ENCODE peak calls at places on chromosomes 6 and 20, in five cellular contexts. One of them, this sample, is unnamed.

GRCh38 chr6:41409489-41409888 is 74.1 kb downstream of the NCR2 start:
- DNase-seq in fibroblast of the aortic adventitia: no peak
- DNase-seq in heart right ventricle: no peak
- DNase-seq in tibial artery: no peak
- DNase-seq in fibroblast of villous mesenchyme: no peak
- DNase-seq in this sample: no peak

GRCh38 chr6:30322527-30323501 is 3.9 kb upstream of the TRIM39 start:
- DNase-seq in tibial artery: no peak
- DNase-seq in fibroblast of the aortic adventitia: peak
- DNase-seq in heart right ventricle: no peak
- DNase-seq in fibroblast of villous mesenchyme: peak
- DNase-seq in this sample: peak

GRCh38 chr20:9467995-9468394 is 46.4 kb upstream of the LAMP5 start:
- DNase-seq in tibial artery: no peak
- DNase-seq in fibroblast of the aortic adventitia: no peak
- DNase-seq in fibroblast of villous mesenchyme: no peak
- DNase-seq in heart right ventricle: no peak
- DNase-seq in this sample: no peak

GRCh38 chr6:21354805-21355238 is 238.7 kb upstream of the SOX4 start:
- DNase-seq in tibial artery: no peak
- DNase-seq in fibroblast of villous mesenchyme: no peak
- DNase-seq in fibroblast of the aortic adventitia: no peak
- DNase-seq in heart right ventricle: no peak
- DNase-seq in this sample: no peak

GRCh38 chr6:45447005-45447404 is 69.3 kb upstream of the SUPT3H start:
- DNase-seq in heart right ventricle: no peak
- DNase-seq in fibroblast of the aortic adventitia: no peak
- DNase-seq in tibial artery: no peak
- DNase-seq in fibroblast of villous mesenchyme: no peak
- DNase-seq in this sample: no peak

GRCh38 chr20:50121858-50122271 is 8.9 kb upstream of the UBE2V1 start:
- DNase-seq in heart right ventricle: no peak
- DNase-seq in fibroblast of the aortic adventitia: peak
- DNase-seq in tibial artery: peak
- DNase-seq in fibroblast of villous mesenchyme: no peak
- DNase-seq in this sample: peak

GRCh38 chr6:5782783-5783567 is 223.8 kb downstream of the NRN1 start:
- DNase-seq in fibroblast of villous mesenchyme: no peak
- DNase-seq in heart right ventricle: peak
- DNase-seq in tibial artery: no peak
- DNase-seq in fibroblast of the aortic adventitia: no peak
- DNase-seq in this sample: no peak

GRCh38 chr6:41939091-41939847 is 2.3 kb downstream of the CCND3 start:
- DNase-seq in fibroblast of villous mesenchyme: peak
- DNase-seq in tibial artery: no peak
- DNase-seq in fibroblast of the aortic adventitia: peak
- DNase-seq in heart right ventricle: peak
- DNase-seq in this sample: peak

GRCh38 chr20:2652724-2653510 is 485 bp downstream of the NOP56 start:
- DNase-seq in fibroblast of the aortic adventitia: peak
- DNase-seq in fibroblast of villous mesenchyme: peak
- DNase-seq in tibial artery: peak
- DNase-seq in heart right ventricle: no peak
- DNase-seq in this sample: no peak

GRCh38 chr6:50819906-50820589 is 1.4 kb downstream of the TFAP2B start:
- DNase-seq in fibroblast of villous mesenchyme: no peak
- DNase-seq in heart right ventricle: no peak
- DNase-seq in fibroblast of the aortic adventitia: no peak
- DNase-seq in tibial artery: no peak
- DNase-seq in this sample: no peak

GRCh38 chr6:50823130-50823920 is 4.7 kb downstream of the TFAP2B start:
- DNase-seq in tibial artery: no peak
- DNase-seq in fibroblast of villous mesenchyme: no peak
- DNase-seq in heart right ventricle: no peak
- DNase-seq in fibroblast of the aortic adventitia: no peak
- DNase-seq in this sample: no peak

GRCh38 chr6:50822078-50822476 is 3.4 kb downstream of the TFAP2B start:
- DNase-seq in tibial artery: no peak
- DNase-seq in fibroblast of the aortic adventitia: no peak
- DNase-seq in heart right ventricle: no peak
- DNase-seq in fibroblast of villous mesenchyme: peak
- DNase-seq in this sample: no peak

GRCh38 chr6:50820590-50821234 is 2.0 kb downstream of the TFAP2B start:
- DNase-seq in fibroblast of the aortic adventitia: no peak
- DNase-seq in fibroblast of villous mesenchyme: no peak
- DNase-seq in heart right ventricle: no peak
- DNase-seq in tibial artery: no peak
- DNase-seq in this sample: no peak

GRCh38 chr6:50821431-50822077 is 2.9 kb downstream of the TFAP2B start:
- DNase-seq in fibroblast of the aortic adventitia: no peak
- DNase-seq in fibroblast of villous mesenchyme: no peak
- DNase-seq in tibial artery: no peak
- DNase-seq in heart right ventricle: no peak
- DNase-seq in this sample: no peak
- H3K4me3 ChIP-seq in fibroblast of the aortic adventitia: no peak
- H3K4me3 ChIP-seq in fibroblast of villous mesenchyme: no peak
- H3K4me3 ChIP-seq in tibial artery: no peak
- H3K4me3 ChIP-seq in heart right ventricle: no peak
- H3K4me3 ChIP-seq in this sample: no peak

GRCh38 chr6:165782124-165782523 is 119.1 kb upstream of the PDE10A start:
- DNase-seq in tibial artery: no peak
- DNase-seq in fibroblast of the aortic adventitia: no peak
- DNase-seq in fibroblast of villous mesenchyme: no peak
- DNase-seq in heart right ventricle: no peak
- DNase-seq in this sample: no peak

GRCh38 chr6:165782812-165783211 is 119.8 kb upstream of the PDE10A start:
- DNase-seq in heart right ventricle: no peak
- DNase-seq in tibial artery: no peak
- DNase-seq in fibroblast of the aortic adventitia: no peak
- DNase-seq in fibroblast of villous mesenchyme: no peak
- DNase-seq in this sample: no peak

GRCh38 chr6:165776699-165777098 is 113.7 kb upstream of the PDE10A start:
- DNase-seq in fibroblast of villous mesenchyme: no peak
- DNase-seq in heart right ventricle: no peak
- DNase-seq in fibroblast of the aortic adventitia: no peak
- DNase-seq in tibial artery: no peak
- DNase-seq in this sample: no peak

GRCh38 chr6:165774903-165775608 is 112.0 kb upstream of the PDE10A start:
- DNase-seq in tibial artery: no peak
- DNase-seq in fibroblast of villous mesenchyme: no peak
- DNase-seq in heart right ventricle: peak
- DNase-seq in fibroblast of the aortic adventitia: peak
- DNase-seq in this sample: peak

DNA sequence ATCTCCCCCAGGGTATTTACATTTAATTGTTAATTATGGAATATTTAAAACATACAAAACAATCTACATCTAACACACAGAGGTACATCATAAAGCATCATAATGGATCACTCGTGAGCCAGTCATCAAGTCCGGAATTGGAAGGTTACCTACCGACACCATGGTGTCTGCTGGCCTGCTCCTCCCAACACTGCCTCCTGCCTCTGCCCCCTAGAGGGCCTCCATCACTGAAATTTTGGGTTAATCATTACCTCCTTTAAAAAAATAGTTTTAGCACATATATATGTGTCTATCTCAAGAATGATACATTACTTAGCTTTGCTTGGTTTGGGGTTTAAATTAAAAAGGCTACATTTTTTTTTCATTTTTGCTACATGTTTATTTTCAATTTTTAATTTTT is 114.6 kb upstream of the PDE10A start:
- DNase-seq in tibial artery: no peak
- DNase-seq in fibroblast of the aortic adventitia: no peak
- DNase-seq in fibroblast of villous mesenchyme: no peak
- DNase-seq in heart right ventricle: no peak
- DNase-seq in this sample: no peak
- TF ChIP-seq CTCF in tibial artery: no peak
- TF ChIP-seq CTCF in fibroblast of the aortic adventitia: no peak
- TF ChIP-seq CTCF in fibroblast of villous mesenchyme: no peak
- TF ChIP-seq CTCF in heart right ventricle: no peak
- TF ChIP-seq CTCF in this sample: peak

GRCh38 chr6:16712931-16713484 is 48.3 kb downstream of the ATXN1 start:
- DNase-seq in fibroblast of the aortic adventitia: peak
- DNase-seq in fibroblast of villous mesenchyme: peak
- DNase-seq in tibial artery: no peak
- DNase-seq in heart right ventricle: peak
- DNase-seq in this sample: peak

GRCh38 chr6:16713597-16713996 is 47.7 kb downstream of the ATXN1 start:
- DNase-seq in tibial artery: no peak
- DNase-seq in fibroblast of the aortic adventitia: no peak
- DNase-seq in fibroblast of villous mesenchyme: peak
- DNase-seq in heart right ventricle: no peak
- DNase-seq in this sample: peak

GRCh38 chr6:16711551-16712249 is 49.6 kb downstream of the ATXN1 start:
- DNase-seq in tibial artery: no peak
- DNase-seq in fibroblast of villous mesenchyme: no peak
- DNase-seq in heart right ventricle: no peak
- DNase-seq in fibroblast of the aortic adventitia: no peak
- DNase-seq in this sample: peak

GRCh38 chr6:16716450-16716858 is 44.8 kb downstream of the ATXN1 start:
- DNase-seq in heart right ventricle: no peak
- DNase-seq in fibroblast of villous mesenchyme: no peak
- DNase-seq in fibroblast of the aortic adventitia: no peak
- DNase-seq in tibial artery: no peak
- DNase-seq in this sample: no peak

GRCh38 chr6:16712250-16712930 is 48.9 kb downstream of the ATXN1 start:
- DNase-seq in fibroblast of the aortic adventitia: peak
- DNase-seq in tibial artery: no peak
- DNase-seq in heart right ventricle: no peak
- DNase-seq in fibroblast of villous mesenchyme: peak
- DNase-seq in this sample: peak
- H3K4me3 ChIP-seq in fibroblast of the aortic adventitia: peak
- H3K4me3 ChIP-seq in tibial artery: peak
- H3K4me3 ChIP-seq in heart right ventricle: peak
- H3K4me3 ChIP-seq in fibroblast of villous mesenchyme: peak
- H3K4me3 ChIP-seq in this sample: peak

GRCh38 chr20:1393507-1393882 is 641 bp upstream of the FKBP1A start:
- DNase-seq in heart right ventricle: no peak
- DNase-seq in fibroblast of villous mesenchyme: no peak
- DNase-seq in tibial artery: no peak
- DNase-seq in fibroblast of the aortic adventitia: no peak
- DNase-seq in this sample: no peak
- TF ChIP-seq CTCF in heart right ventricle: no peak
- TF ChIP-seq CTCF in fibroblast of villous mesenchyme: no peak
- TF ChIP-seq CTCF in tibial artery: no peak
- TF ChIP-seq CTCF in fibroblast of the aortic adventitia: no peak
- TF ChIP-seq CTCF in this sample: no peak

GRCh38 chr6:27814665-27815424 is 97.4 kb downstream of the OR2B2 start:
- DNase-seq in fibroblast of villous mesenchyme: peak
- DNase-seq in fibroblast of the aortic adventitia: peak
- DNase-seq in tibial artery: no peak
- DNase-seq in heart right ventricle: peak
- DNase-seq in this sample: peak
- H3K4me3 ChIP-seq in fibroblast of villous mesenchyme: peak
- H3K4me3 ChIP-seq in fibroblast of the aortic adventitia: peak
- H3K4me3 ChIP-seq in tibial artery: peak
- H3K4me3 ChIP-seq in heart right ventricle: peak
- H3K4me3 ChIP-seq in this sample: peak